ENCODE peak calls at places on chromosomes 6 and 20, in six cellular contexts. J is nucleus accumbens, O is heart right ventricle, D is NCI-H524, L is HFF-Myc, V is upper lobe of left lung. I is an unnamed sample.

GRCh38 chr6:151958332-151958731 is 150.8 kb downstream of the ESR1 start:
- DNase-seq in J (no peak), O (no peak), D (no peak), L (no peak), V (no peak), I (no peak)

GRCh38 chr6:45681860-45682488 is 304.2 kb upstream of the SUPT3H start:
- DNase-seq in J (no peak), O (no peak), D (no peak), L (no peak), V (peak; percentile 65), I (peak; percentile 91)

GRCh38 chr6:25942561-25943147 is 12.2 kb upstream of the SLC17A2 start:
- DNase-seq in J (no peak), O (no peak), D (no peak), L (peak; percentile 21), V (no peak), I (peak; percentile 18)

GRCh38 chr6:154606860-154607259 is 96.4 kb upstream of the CNKSR3 start:
- DNase-seq in J (no peak), O (no peak), D (no peak), L (no peak), V (no peak), I (no peak)

GRCh38 chr6:170058878-170059485 is 231.9 kb downstream of the DLL1 start:
- DNase-seq in J (no peak), O (peak; percentile 1), D (no peak), L (no peak), V (peak; percentile 17), I (no peak)

GRCh38 chr6:11618533-11618932 is 81.0 kb downstream of the TMEM170B start:
- DNase-seq in J (no peak), O (no peak), D (no peak), L (no peak), V (no peak), I (no peak)

GRCh38 chr6:118843685-118844390 is 50.1 kb upstream of the ASF1A start:
- DNase-seq in J (no peak), O (no peak), D (no peak), L (no peak), V (no peak), I (no peak)

GRCh38 chr6:147643341-147644200 is 135.1 kb downstream of the SAMD5 start:
- DNase-seq in J (no peak), O (no peak), D (no peak), L (no peak), V (no peak), I (peak; percentile 30)

GRCh38 chr6:2378891-2379652 is 133.7 kb upstream of the GMDS start:
- DNase-seq in J (no peak), O (no peak), D (no peak), L (no peak), V (no peak), I (peak; percentile 53)

GRCh38 chr20:51463560-51463959 is 79.0 kb downstream of the NFATC2 start:
- DNase-seq in J (no peak), O (no peak), D (no peak), L (no peak), V (no peak), I (no peak)

GRCh38 chr6:28587746-28588075 is 62.0 kb downstream of the GPX5 start:
- DNase-seq in J (no peak), O (no peak), D (no peak), L (no peak), V (no peak), I (no peak)

GRCh38 chr6:170445487-170445886 is 107.6 kb downstream of the PSMB1 start:
- DNase-seq in J (no peak), O (no peak), D (no peak), L (no peak), V (no peak), I (no peak)

GRCh38 chr6:16374796-16375195 is 136.4 kb downstream of the GMPR start:
- DNase-seq in J (peak; percentile 44), O (no peak), D (no peak), L (no peak), V (no peak), I (no peak)

GRCh38 chr20:12882832-12883506 is 125.8 kb upstream of the SPTLC3 start:
- DNase-seq in J (no peak), O (no peak), D (no peak), L (no peak), V (no peak), I (peak; percentile 48)

GRCh38 chr20:36310215-36310981 is 4.3 kb downstream of the DLGAP4 start:
- DNase-seq in J (no peak), O (no peak), D (no peak), L (no peak), V (no peak), I (no peak)

GRCh38 chr20:46544576-46544975 is 5.9 kb downstream of the OCSTAMP start:
- DNase-seq in J (no peak), O (no peak), D (no peak), L (no peak), V (no peak), I (no peak)

GRCh38 chr6:96631248-96631647 is 68.3 kb downstream of the FHL5 start:
- DNase-seq in J (no peak), O (no peak), D (no peak), L (no peak), V (no peak), I (no peak)

GRCh38 chr6:166575190-166575589 is 11.3 kb downstream of the RAMACL start:
- DNase-seq in J (no peak), O (peak; percentile 75), D (no peak), L (no peak), V (peak; percentile 15), I (no peak)

GRCh38 chr20:36308318-36308710 is 2.2 kb downstream of the DLGAP4 start:
- DNase-seq in J (peak; percentile 52), O (no peak), D (no peak), L (no peak), V (no peak), I (no peak)

GRCh38 chr6:169961772-169962561 is 210.5 kb downstream of the ERMARD start:
- DNase-seq in J (no peak), O (peak; percentile 40), D (no peak), L (no peak), V (peak; percentile 19), I (no peak)

GRCh38 chr20:881051-881820 is 34.9 kb downstream of the ANGPT4 start:
- DNase-seq in J (no peak), O (no peak), D (no peak), L (no peak), V (peak; percentile 34), I (peak; percentile 75)